ENCODE peak calls at places on chromosomes 7 and 10, in ten cellular contexts. S is adrenal gland, G is K562, T is heart left ventricle, V is tibial nerve, P is HCT116, F is uterus, J is stomach, K is testis, M is prostate gland. N is an unnamed sample.

GRCh38 chr7:89029864-89030263 is 234.3 kb upstream of the TEX47 start:
- DNase-seq in S (no peak), G (no peak), T (no peak), V (no peak), P (peak), F (no peak), J (no peak), K (no peak), M (no peak), N (no peak)

GRCh38 chr10:5987747-5988146 is 10.4 kb upstream of the IL15RA start:
- DNase-seq in S (no peak), G (peak), T (peak), V (no peak), P (no peak), F (peak), J (no peak), K (peak), M (no peak), N (peak)

GRCh38 chr7:130144632-130145171 is 60.5 kb downstream of the TMEM209 start:
- DNase-seq in S (no peak), G (no peak), T (no peak), V (no peak), P (peak), F (no peak), J (no peak), K (no peak), M (no peak), N (no peak)

GRCh38 chr10:122861724-122862161 is 16.1 kb upstream of the CUZD1 start:
- DNase-seq in S (no peak), G (no peak), T (no peak), V (no peak), P (no peak), F (no peak), J (no peak), K (no peak), M (no peak), N (no peak)

GRCh38 chr10:129140861-129141260 is 326.2 kb upstream of the MGMT start:
- DNase-seq in S (no peak), G (no peak), T (no peak), V (no peak), P (no peak), F (no peak), J (no peak), K (peak), M (no peak), N (no peak)

GRCh38 chr7:16697507-16698199 is 51.7 kb downstream of the BZW2 start:
- DNase-seq in S (no peak), G (no peak), T (no peak), V (no peak), P (no peak), F (no peak), J (no peak), K (peak), M (no peak), N (no peak)

GRCh38 chr10:22606164-22606614 is 108.2 kb downstream of the PIP4K2A start:
- DNase-seq in S (peak), G (no peak), T (no peak), V (no peak), P (no peak), F (no peak), J (no peak), K (peak), M (no peak), N (peak)

GRCh38 chr10:48489099-48489498 is 115.8 kb downstream of the ARHGAP22 start:
- DNase-seq in S (no peak), G (no peak), T (no peak), V (no peak), P (no peak), F (no peak), J (no peak), K (no peak), M (no peak), N (no peak)

GRCh38 chr10:23702977-23703414 is 264.1 kb downstream of the OTUD1 start:
- DNase-seq in S (peak), G (peak), T (peak), V (no peak), P (peak), F (no peak), J (peak), K (peak), M (peak), N (peak)

GRCh38 chr10:3776796-3777571 is 8.0 kb downstream of the KLF6 start:
- DNase-seq in S (no peak), G (no peak), T (no peak), V (no peak), P (peak), F (peak), J (peak), K (peak), M (peak), N (no peak)

GRCh38 chr7:151925446-151926335 is 30.6 kb upstream of the GALNTL5 start:
- DNase-seq in S (peak), G (peak), T (peak), V (no peak), P (no peak), F (no peak), J (peak), K (peak), M (peak), N (peak)

GRCh38 chr7:158592541-158592940 is 4.9 kb upstream of the PTPRN2 start:
- DNase-seq in S (no peak), G (no peak), T (no peak), V (no peak), P (no peak), F (no peak), J (no peak), K (no peak), M (no peak), N (no peak)

GRCh38 chr10:132305654-132306340 is 2.0 kb downstream of the STK32C start:
- DNase-seq in S (peak), G (no peak), T (no peak), V (no peak), P (no peak), F (no peak), J (no peak), K (no peak), M (no peak), N (peak)

GRCh38 chr10:100286051-100287033 is at the start of gene BLOC1S2:
- DNase-seq in S (peak), G (peak), T (peak), V (peak), P (peak), F (peak), J (peak), K (peak), M (peak), N (peak)

GRCh38 chr10:117217196-117217761 is 20.0 kb downstream of the KCNK18 start:
- DNase-seq in S (no peak), G (no peak), T (no peak), V (no peak), P (no peak), F (no peak), J (no peak), K (peak), M (no peak), N (peak)

GRCh38 chr10:1575481-1576244 is 161.7 kb downstream of the ADARB2 start:
- DNase-seq in S (no peak), G (no peak), T (peak), V (no peak), P (no peak), F (no peak), J (no peak), K (no peak), M (no peak), N (no peak)

GRCh38 chr7:129644634-129645230 is 33.2 kb downstream of the NRF1 start:
- DNase-seq in S (no peak), G (peak), T (no peak), V (no peak), P (peak), F (no peak), J (no peak), K (no peak), M (no peak), N (no peak)

GRCh38 chr10:30398193-30398592 is 35.8 kb upstream of the MAP3K8 start:
- DNase-seq in S (no peak), G (no peak), T (no peak), V (no peak), P (no peak), F (no peak), J (no peak), K (no peak), M (no peak), N (no peak)

GRCh38 chr7:84231157-84231556 is 36.6 kb upstream of the SEMA3A start:
- DNase-seq in S (no peak), G (no peak), T (no peak), V (no peak), P (no peak), F (no peak), J (no peak), K (no peak), M (no peak), N (no peak)

GRCh38 chr7:125363873-125364272 is 434.2 kb upstream of the POT1 start:
- DNase-seq in S (no peak), G (no peak), T (no peak), V (no peak), P (no peak), F (no peak), J (no peak), K (no peak), M (no peak), N (no peak)

GRCh38 chr7:78020131-78020873 is 221.7 kb downstream of the PHTF2 start:
- DNase-seq in S (peak), G (peak), T (no peak), V (peak), P (peak), F (peak), J (peak), K (peak), M (peak), N (peak)

GRCh38 chr10:52314822-52315552 is 906 bp downstream of the DKK1 start:
- DNase-seq in S (peak), G (no peak), T (no peak), V (no peak), P (no peak), F (no peak), J (no peak), K (no peak), M (no peak), N (no peak)

GRCh38 chr7:90383422-90383821 is 19.8 kb upstream of the CLDN12 start:
- DNase-seq in S (no peak), G (no peak), T (no peak), V (no peak), P (no peak), F (no peak), J (no peak), K (no peak), M (no peak), N (no peak)

GRCh38 chr7:135856356-135857144 is 107.9 kb upstream of the FAM180A start:
- DNase-seq in S (no peak), G (no peak), T (no peak), V (no peak), P (no peak), F (no peak), J (no peak), K (no peak), M (no peak), N (no peak)

GRCh38 chr7:105530126-105530525 is 1.9 kb upstream of the RINT1 start:
- DNase-seq in S (no peak), G (no peak), T (no peak), V (no peak), P (no peak), F (no peak), J (no peak), K (no peak), M (no peak), N (no peak)

GRCh38 chr10:34191399-34191798 is 623.7 kb downstream of the PARD3 start:
- DNase-seq in S (no peak), G (no peak), T (no peak), V (no peak), P (no peak), F (no peak), J (no peak), K (no peak), M (no peak), N (no peak)

GRCh38 chr7:25849361-25850184 is 302.4 kb upstream of the NFE2L3 start:
- DNase-seq in S (peak), G (no peak), T (no peak), V (peak), P (no peak), F (peak), J (no peak), K (peak), M (no peak), N (no peak)

GRCh38 chr7:69780377-69780776 is 182.1 kb downstream of the AUTS2 start:
- DNase-seq in S (no peak), G (no peak), T (no peak), V (no peak), P (no peak), F (no peak), J (no peak), K (no peak), M (no peak), N (no peak)

GRCh38 chr7:66950311-66950710 is 29.3 kb downstream of the TMEM248 start:
- DNase-seq in S (no peak), G (no peak), T (no peak), V (no peak), P (no peak), F (no peak), J (no peak), K (no peak), M (no peak), N (no peak)

GRCh38 chr10:89463846-89464537 is 49.6 kb downstream of the IFIT5 start:
- DNase-seq in S (no peak), G (no peak), T (no peak), V (no peak), P (no peak), F (no peak), J (no peak), K (no peak), M (no peak), N (no peak)

GRCh38 chr7:25391295-25391861 is 163.1 kb upstream of the NPVF start:
- DNase-seq in S (no peak), G (peak), T (no peak), V (no peak), P (peak), F (no peak), J (no peak), K (no peak), M (no peak), N (no peak)

GRCh38 chr7:105496501-105496900 is 25.6 kb downstream of the PUS7 start:
- DNase-seq in S (no peak), G (no peak), T (no peak), V (no peak), P (no peak), F (no peak), J (no peak), K (no peak), M (no peak), N (no peak)

GRCh38 chr10:60627778-60628773 is 150.2 kb upstream of the CDK1 start:
- DNase-seq in S (no peak), G (no peak), T (no peak), V (no peak), P (no peak), F (no peak), J (no peak), K (no peak), M (no peak), N (no peak)

GRCh38 chr7:78020874-78021249 is 222.3 kb downstream of the PHTF2 start:
- DNase-seq in S (no peak), G (no peak), T (no peak), V (no peak), P (no peak), F (no peak), J (no peak), K (no peak), M (no peak), N (no peak)

GRCh38 chr7:43782768-43783555 is 24.5 kb downstream of the BLVRA start:
- DNase-seq in S (no peak), G (no peak), T (no peak), V (no peak), P (no peak), F (no peak), J (no peak), K (no peak), M (no peak), N (no peak)

GRCh38 chr10:12702215-12702614 is 299.3 kb downstream of the CCDC3 start:
- DNase-seq in S (no peak), G (no peak), T (no peak), V (no peak), P (no peak), F (no peak), J (no peak), K (no peak), M (no peak), N (no peak)

GRCh38 chr10:12701696-12702095 is 299.8 kb downstream of the CCDC3 start:
- DNase-seq in S (no peak), G (no peak), T (no peak), V (no peak), P (no peak), F (no peak), J (no peak), K (no peak), M (no peak), N (no peak)

GRCh38 chr10:12703141-12703540 is 298.4 kb downstream of the CCDC3 start:
- DNase-seq in S (no peak), G (no peak), T (no peak), V (no peak), P (no peak), F (no peak), J (no peak), K (no peak), M (no peak), N (no peak)

GRCh38 chr10:12704488-12704887 is 297.0 kb downstream of the CCDC3 start:
- DNase-seq in S (no peak), G (no peak), T (no peak), V (no peak), P (no peak), F (no peak), J (no peak), K (no peak), M (no peak), N (no peak)

DNA sequence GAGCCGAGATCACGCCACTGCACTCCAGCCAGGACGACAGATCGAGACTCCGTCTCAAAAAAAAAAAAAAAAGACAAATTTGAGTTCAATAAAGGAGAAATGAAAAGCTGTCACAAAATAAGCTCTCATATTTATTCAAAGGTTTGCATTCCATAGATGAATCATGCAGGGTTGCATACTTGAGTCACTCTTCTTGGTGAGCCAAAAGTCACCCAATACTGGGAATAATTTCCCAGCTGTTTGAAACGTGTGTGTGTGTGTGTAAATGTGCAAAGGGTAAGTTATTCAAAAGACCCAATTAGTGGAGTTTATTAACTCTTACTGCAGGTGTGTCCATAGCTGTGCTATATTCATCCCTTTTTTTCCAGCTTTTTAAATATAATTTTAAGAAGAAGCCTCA is 297.7 kb downstream of the CCDC3 start:
- DNase-seq in S (no peak), G (no peak), T (no peak), V (no peak), P (no peak), F (no peak), J (no peak), K (no peak), M (no peak), N (no peak)
- TF ChIP-seq POLR2A in S (no peak), G (no peak), T (no peak), V (no peak), P (no peak), F (no peak), J (no peak), K (no peak), M (no peak), N (no peak)

GRCh38 chr10:110353244-110354119 is 48.8 kb upstream of the SMNDC1 start:
- DNase-seq in S (peak), G (peak), T (no peak), V (no peak), P (peak), F (no peak), J (no peak), K (no peak), M (no peak), N (no peak)
- TF ChIP-seq CTCF in S (no peak), G (no peak), T (no peak), V (no peak), P (peak), F (no peak), J (no peak), K (no peak), M (no peak), N (no peak)

GRCh38 chr7:12138421-12138820 is 72.7 kb upstream of the TMEM106B start:
- DNase-seq in S (no peak), G (no peak), T (no peak), V (no peak), P (no peak), F (no peak), J (no peak), K (no peak), M (no peak), N (no peak)
- H3K27ac ChIP-seq in S (no peak), G (no peak), T (no peak), V (no peak), P (no peak), F (no peak), J (no peak), K (no peak), M (no peak), N (no peak)

GRCh38 chr10:128047991-128048826 is 78.0 kb downstream of the MKI67 start:
- DNase-seq in S (no peak), G (no peak), T (no peak), V (no peak), P (no peak), F (no peak), J (no peak), K (peak), M (peak), N (no peak)

GRCh38 chr10:128045833-128046120 is 80.4 kb downstream of the MKI67 start:
- DNase-seq in S (no peak), G (no peak), T (no peak), V (no peak), P (no peak), F (no peak), J (no peak), K (no peak), M (no peak), N (no peak)

GRCh38 chr10:128046156-128046933 is 79.9 kb downstream of the MKI67 start:
- DNase-seq in S (no peak), G (no peak), T (no peak), V (no peak), P (no peak), F (no peak), J (no peak), K (no peak), M (no peak), N (no peak)

GRCh38 chr10:128046934-128047251 is 79.3 kb downstream of the MKI67 start:
- DNase-seq in S (no peak), G (no peak), T (no peak), V (no peak), P (no peak), F (no peak), J (no peak), K (no peak), M (no peak), N (peak)

DNA sequence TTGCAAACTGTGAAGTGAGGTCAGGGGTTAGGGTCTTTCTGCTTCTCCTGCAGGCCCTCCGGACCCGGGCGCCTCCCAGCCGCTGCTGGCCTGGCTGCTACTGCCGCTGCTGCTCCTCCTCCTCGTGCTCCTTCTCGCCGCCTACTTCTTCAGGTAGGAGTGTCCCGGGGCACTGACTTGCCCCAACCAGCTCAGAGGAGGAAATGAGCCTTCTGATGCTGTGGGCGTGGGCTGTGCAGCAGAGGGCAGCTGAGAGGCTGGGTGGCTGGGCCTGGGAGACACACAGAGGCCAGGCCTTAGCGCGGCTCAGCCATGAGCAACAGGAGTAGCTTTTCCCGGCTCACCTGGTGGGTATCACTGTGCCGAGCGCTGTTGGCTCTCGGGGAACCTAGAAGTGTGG is 78.9 kb downstream of the MKI67 start:
- DNase-seq in S (peak), G (peak), T (peak), V (peak), P (peak), F (peak), J (peak), K (peak), M (peak), N (peak)
- TF ChIP-seq POLR2A in S (peak), G (no peak), T (no peak), V (peak), P (peak), F (no peak), J (no peak), K (no peak), M (peak), N (peak)

DNA sequence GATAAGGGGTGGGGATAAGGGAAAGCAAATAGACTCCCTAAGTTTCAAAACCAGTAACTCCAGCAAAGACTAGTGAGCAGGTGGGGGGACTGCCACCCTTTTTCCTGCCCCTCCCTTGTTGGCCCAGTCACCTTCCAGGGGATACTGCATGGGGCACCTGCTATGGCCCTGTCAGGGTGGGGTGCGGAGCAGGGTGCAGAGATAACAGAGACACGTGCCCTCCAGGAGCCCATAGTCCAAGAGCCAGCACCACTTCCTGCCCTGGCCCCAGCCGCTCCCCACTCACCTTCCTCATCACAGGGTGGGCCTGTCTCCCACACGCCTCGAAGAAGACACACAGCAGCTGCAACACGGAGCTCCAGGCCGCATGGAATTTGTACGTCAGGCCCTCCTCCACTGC is 20.6 kb downstream of the RRP12 start:
- DNase-seq in S (no peak), G (no peak), T (no peak), V (no peak), P (no peak), F (no peak), J (no peak), K (no peak), M (no peak), N (no peak)
- TF ChIP-seq CTCF in S (no peak), G (no peak), T (no peak), V (no peak), P (no peak), F (no peak), J (no peak), K (no peak), M (no peak), N (no peak)

N was measured in right lobe of liver.